ENCODE peak calls at places on chromosome 7, in seven cellular contexts. One of them, this sample, is unnamed.

GRCh38 chr7:131502810-131503545 is 53.5 kb downstream of the PODXL start:
- DNase-seq in thoracic aorta: no peak
- DNase-seq in GM04503: no peak
- DNase-seq in left lobe of liver: peak; percentile 86
- DNase-seq in brain microvascular endothelial cell: peak; percentile 55
- DNase-seq in SW 1271: no peak
- DNase-seq in EH: peak; percentile 84
- DNase-seq in this sample: peak; percentile 72

GRCh38 chr7:138520742-138521141 is 60.7 kb downstream of the TRIM24 start:
- DNase-seq in brain microvascular endothelial cell: no peak
- DNase-seq in thoracic aorta: no peak
- DNase-seq in GM04503: no peak
- DNase-seq in EH: no peak
- DNase-seq in SW 1271: no peak
- DNase-seq in left lobe of liver: no peak
- DNase-seq in this sample: no peak

GRCh38 chr7:33831389-33832118 is 73.8 kb upstream of the BMPER start:
- DNase-seq in GM04503: no peak
- DNase-seq in SW 1271: no peak
- DNase-seq in brain microvascular endothelial cell: no peak
- DNase-seq in thoracic aorta: no peak
- DNase-seq in EH: peak; percentile 51
- DNase-seq in left lobe of liver: no peak
- DNase-seq in this sample: no peak

GRCh38 chr7:98251251-98251843 is 685 bp downstream of the TECPR1 start:
- DNase-seq in left lobe of liver: no peak
- DNase-seq in brain microvascular endothelial cell: peak; percentile 31
- DNase-seq in thoracic aorta: no peak
- DNase-seq in GM04503: no peak
- DNase-seq in EH: no peak
- DNase-seq in SW 1271: no peak
- DNase-seq in this sample: no peak

GRCh38 chr7:142898377-142899235 is 13.1 kb upstream of the TRPV6 start:
- DNase-seq in GM04503: no peak
- DNase-seq in brain microvascular endothelial cell: no peak
- DNase-seq in left lobe of liver: no peak
- DNase-seq in thoracic aorta: no peak
- DNase-seq in EH: no peak
- DNase-seq in SW 1271: no peak
- DNase-seq in this sample: no peak

GRCh38 chr7:30963842-30964241 is at the start of gene GHRHR:
- DNase-seq in SW 1271: no peak
- DNase-seq in thoracic aorta: no peak
- DNase-seq in brain microvascular endothelial cell: no peak
- DNase-seq in EH: no peak
- DNase-seq in GM04503: no peak
- DNase-seq in left lobe of liver: no peak
- DNase-seq in this sample: no peak

GRCh38 chr7:127107601-127108007 is 145.1 kb downstream of the GRM8 start:
- DNase-seq in left lobe of liver: peak; percentile 50
- DNase-seq in brain microvascular endothelial cell: peak; percentile 39
- DNase-seq in thoracic aorta: no peak
- DNase-seq in GM04503: peak; percentile 9
- DNase-seq in EH: peak; percentile 50
- DNase-seq in SW 1271: no peak
- DNase-seq in this sample: no peak

GRCh38 chr7:32108651-32109050 is 38.4 kb upstream of the PDE1C start:
- DNase-seq in EH: no peak
- DNase-seq in thoracic aorta: no peak
- DNase-seq in left lobe of liver: no peak
- DNase-seq in GM04503: no peak
- DNase-seq in SW 1271: no peak
- DNase-seq in brain microvascular endothelial cell: no peak
- DNase-seq in this sample: no peak

GRCh38 chr7:84207025-84207424 is 12.4 kb upstream of the SEMA3A start:
- DNase-seq in brain microvascular endothelial cell: no peak
- DNase-seq in EH: no peak
- DNase-seq in SW 1271: no peak
- DNase-seq in thoracic aorta: no peak
- DNase-seq in GM04503: no peak
- DNase-seq in left lobe of liver: no peak
- DNase-seq in this sample: no peak

GRCh38 chr7:4833691-4834600 is 27.9 kb downstream of the PAPOLB start:
- DNase-seq in EH: no peak
- DNase-seq in brain microvascular endothelial cell: no peak
- DNase-seq in left lobe of liver: no peak
- DNase-seq in thoracic aorta: no peak
- DNase-seq in GM04503: no peak
- DNase-seq in SW 1271: no peak
- DNase-seq in this sample: no peak

GRCh38 chr7:106313456-106313891 is 28.7 kb upstream of the NAMPT start:
- DNase-seq in GM04503: peak; percentile 38
- DNase-seq in brain microvascular endothelial cell: peak; percentile 79
- DNase-seq in EH: peak; percentile 85
- DNase-seq in SW 1271: no peak
- DNase-seq in left lobe of liver: no peak
- DNase-seq in thoracic aorta: no peak
- DNase-seq in this sample: no peak

GRCh38 chr7:30062587-30062986 is 34.4 kb downstream of the PLEKHA8 start:
- DNase-seq in left lobe of liver: no peak
- DNase-seq in SW 1271: no peak
- DNase-seq in thoracic aorta: no peak
- DNase-seq in GM04503: no peak
- DNase-seq in EH: peak; percentile 60
- DNase-seq in brain microvascular endothelial cell: no peak
- DNase-seq in this sample: no peak

GRCh38 chr7:45691155-45691656 is 117.0 kb downstream of the ADCY1 start:
- DNase-seq in thoracic aorta: no peak
- DNase-seq in brain microvascular endothelial cell: no peak
- DNase-seq in EH: no peak
- DNase-seq in GM04503: no peak
- DNase-seq in SW 1271: no peak
- DNase-seq in left lobe of liver: peak; percentile 80
- DNase-seq in this sample: peak; percentile 36

GRCh38 chr7:104791065-104791464 is 222.9 kb upstream of the KMT2E start:
- DNase-seq in SW 1271: no peak
- DNase-seq in EH: no peak
- DNase-seq in GM04503: no peak
- DNase-seq in brain microvascular endothelial cell: peak; percentile 59
- DNase-seq in left lobe of liver: no peak
- DNase-seq in thoracic aorta: no peak
- DNase-seq in this sample: no peak

GRCh38 chr7:137626469-137627067 is 220.2 kb downstream of the DGKI start:
- DNase-seq in brain microvascular endothelial cell: peak; percentile 58
- DNase-seq in SW 1271: no peak
- DNase-seq in left lobe of liver: peak; percentile 48
- DNase-seq in EH: peak; percentile 60
- DNase-seq in GM04503: no peak
- DNase-seq in thoracic aorta: no peak
- DNase-seq in this sample: no peak

GRCh38 chr7:56046728-56047445 is 4.4 kb downstream of the PSPH start:
- DNase-seq in brain microvascular endothelial cell: peak; percentile 94
- DNase-seq in SW 1271: no peak
- DNase-seq in thoracic aorta: no peak
- DNase-seq in left lobe of liver: no peak
- DNase-seq in GM04503: peak; percentile 87
- DNase-seq in EH: peak; percentile 94
- DNase-seq in this sample: no peak

GRCh38 chr7:47039899-47040298 is 542.0 kb downstream of the TNS3 start:
- DNase-seq in EH: peak; percentile 61
- DNase-seq in SW 1271: no peak
- DNase-seq in left lobe of liver: no peak
- DNase-seq in thoracic aorta: no peak
- DNase-seq in brain microvascular endothelial cell: peak; percentile 31
- DNase-seq in GM04503: no peak
- DNase-seq in this sample: no peak

GRCh38 chr7:2459674-2460073 is 16.5 kb downstream of the GRIFIN start:
- DNase-seq in thoracic aorta: no peak
- DNase-seq in GM04503: no peak
- DNase-seq in SW 1271: no peak
- DNase-seq in brain microvascular endothelial cell: no peak
- DNase-seq in left lobe of liver: no peak
- DNase-seq in EH: no peak
- DNase-seq in this sample: no peak

GRCh38 chr7:48154792-48155413 is 16.4 kb upstream of the ABCA13 start:
- DNase-seq in left lobe of liver: peak; percentile 65
- DNase-seq in thoracic aorta: no peak
- DNase-seq in SW 1271: no peak
- DNase-seq in GM04503: no peak
- DNase-seq in brain microvascular endothelial cell: peak; percentile 63
- DNase-seq in EH: peak; percentile 69
- DNase-seq in this sample: no peak

GRCh38 chr7:148110097-148110868 is 480.3 kb upstream of the C7orf33 start:
- DNase-seq in GM04503: no peak
- DNase-seq in EH: no peak
- DNase-seq in left lobe of liver: no peak
- DNase-seq in thoracic aorta: no peak
- DNase-seq in SW 1271: no peak
- DNase-seq in brain microvascular endothelial cell: no peak
- DNase-seq in this sample: no peak

GRCh38 chr7:88689821-88690220 is 69.7 kb upstream of the ZNF804B start:
- DNase-seq in GM04503: no peak
- DNase-seq in brain microvascular endothelial cell: no peak
- DNase-seq in SW 1271: no peak
- DNase-seq in left lobe of liver: no peak
- DNase-seq in thoracic aorta: no peak
- DNase-seq in EH: no peak
- DNase-seq in this sample: no peak

GRCh38 chr7:39304683-39305405 is 261.4 kb upstream of the YAE1 start:
- DNase-seq in GM04503: no peak
- DNase-seq in EH: peak; percentile 55
- DNase-seq in thoracic aorta: no peak
- DNase-seq in SW 1271: no peak
- DNase-seq in brain microvascular endothelial cell: no peak
- DNase-seq in left lobe of liver: no peak
- DNase-seq in this sample: no peak

GRCh38 chr7:121271916-121272315 is 56.9 kb upstream of the WNT16 start:
- DNase-seq in SW 1271: no peak
- DNase-seq in EH: no peak
- DNase-seq in left lobe of liver: no peak
- DNase-seq in GM04503: no peak
- DNase-seq in thoracic aorta: no peak
- DNase-seq in brain microvascular endothelial cell: no peak
- DNase-seq in this sample: no peak

GRCh38 chr7:2540641-2541051 is 14.7 kb downstream of the BRAT1 start:
- DNase-seq in EH: no peak
- DNase-seq in SW 1271: no peak
- DNase-seq in brain microvascular endothelial cell: no peak
- DNase-seq in GM04503: no peak
- DNase-seq in left lobe of liver: no peak
- DNase-seq in thoracic aorta: no peak
- DNase-seq in this sample: no peak

GRCh38 chr7:6209340-6209739 is 63.1 kb downstream of the CYTH3 start:
- DNase-seq in EH: no peak
- DNase-seq in thoracic aorta: no peak
- DNase-seq in brain microvascular endothelial cell: no peak
- DNase-seq in SW 1271: no peak
- DNase-seq in GM04503: no peak
- DNase-seq in left lobe of liver: no peak
- DNase-seq in this sample: no peak

GRCh38 chr7:1710936-1711335 is 40.9 kb downstream of the ELFN1 start:
- DNase-seq in GM04503: no peak
- DNase-seq in left lobe of liver: no peak
- DNase-seq in brain microvascular endothelial cell: no peak
- DNase-seq in thoracic aorta: no peak
- DNase-seq in EH: no peak
- DNase-seq in SW 1271: no peak
- DNase-seq in this sample: no peak

GRCh38 chr7:130910949-130911944 is 177.2 kb upstream of the KLF14 start:
- DNase-seq in thoracic aorta: no peak
- DNase-seq in brain microvascular endothelial cell: peak; percentile 72
- DNase-seq in GM04503: no peak
- DNase-seq in SW 1271: no peak
- DNase-seq in EH: peak; percentile 76
- DNase-seq in left lobe of liver: no peak
- DNase-seq in this sample: peak; percentile 18

GRCh38 chr7:77729574-77730348 is 33.5 kb downstream of the RSBN1L start:
- DNase-seq in brain microvascular endothelial cell: no peak
- DNase-seq in GM04503: no peak
- DNase-seq in left lobe of liver: no peak
- DNase-seq in EH: peak; percentile 23
- DNase-seq in thoracic aorta: no peak
- DNase-seq in SW 1271: no peak
- DNase-seq in this sample: no peak

GRCh38 chr7:103632972-103633371 is 187.0 kb upstream of the SLC26A5 start:
- DNase-seq in thoracic aorta: no peak
- DNase-seq in GM04503: no peak
- DNase-seq in left lobe of liver: no peak
- DNase-seq in brain microvascular endothelial cell: no peak
- DNase-seq in SW 1271: no peak
- DNase-seq in EH: peak; percentile 66
- DNase-seq in this sample: no peak